ENCODE peak calls at places on chromosomes 11 and 22, in six cellular contexts. O, P, H, I, U and G are unnamed samples.

GRCh38 chr11:120880791-120881190 is 143.1 kb upstream of the TBCEL start:
- DNase-seq in U (no peak), I (no peak), O (no peak), H (no peak), P (no peak), G (no peak)

GRCh38 chr11:67118059-67118766 is 850 bp upstream of the KDM2A start:
- DNase-seq in O (peak), P (no peak), I (no peak), U (peak), H (peak), G (peak)

GRCh38 chr11:33777906-33778305 is 3.6 kb upstream of the FBXO3 start:
- DNase-seq in O (no peak), I (no peak), U (no peak), H (no peak), P (no peak), G (no peak)

GRCh38 chr11:68146010-68146540 is 24.9 kb upstream of the CHKA start:
- DNase-seq in P (no peak), H (peak), O (peak), U (peak), I (no peak), G (peak)

GRCh38 chr11:88623536-88623935 is 286.0 kb upstream of the CTSC start:
- DNase-seq in I (no peak), P (peak), H (no peak), O (no peak), U (no peak), G (no peak)

GRCh38 chr11:4480577-4481539 is 1.6 kb upstream of the OR52K1 start:
- DNase-seq in I (no peak), U (no peak), O (no peak), H (no peak), P (no peak), G (no peak)

GRCh38 chr11:114166389-114166788 is 106.9 kb downstream of the ZBTB16 start:
- DNase-seq in O (no peak), H (no peak), I (no peak), P (no peak), U (no peak), G (no peak)

GRCh38 chr11:116605543-116605942 is 167.2 kb downstream of the BUD13 start:
- DNase-seq in O (no peak), H (no peak), I (peak), U (no peak), P (peak), G (no peak)

GRCh38 chr11:5488385-5488784 is at the start of gene OR52D1:
- DNase-seq in U (no peak), P (no peak), O (no peak), I (no peak), H (no peak), G (no peak)

GRCh38 chr11:19161651-19162050 is 40.1 kb downstream of the CSRP3 start:
- DNase-seq in H (no peak), O (no peak), I (no peak), U (no peak), P (no peak), G (no peak)

GRCh38 chr11:57379732-57380131 is 1.2 kb downstream of the PRG3 start:
- DNase-seq in H (no peak), P (peak), O (no peak), I (no peak), U (no peak), G (no peak)

GRCh38 chr11:57131080-57131790 is 50.5 kb upstream of the LRRC55 start:
- DNase-seq in H (peak), O (peak), U (peak), I (no peak), P (peak), G (peak)

GRCh38 chr11:70054020-70054419 is 24.1 kb upstream of the ANO1 start:
- DNase-seq in I (no peak), P (no peak), O (no peak), U (no peak), H (no peak), G (no peak)

GRCh38 chr11:2481253-2481652 is 36.4 kb downstream of the KCNQ1 start:
- DNase-seq in O (no peak), H (no peak), P (no peak), U (no peak), I (no peak), G (no peak)

GRCh38 chr11:12249590-12250260 is 127.6 kb upstream of the PARVA start:
- DNase-seq in H (no peak), P (peak), O (peak), U (peak), I (no peak), G (no peak)

GRCh38 chr11:45180888-45181594 is 34.6 kb downstream of the PRDM11 start:
- DNase-seq in I (peak), P (peak), U (peak), O (peak), H (peak), G (peak)

GRCh38 chr11:21552910-21553309 is 640.0 kb upstream of the ANO5 start:
- DNase-seq in I (peak), H (no peak), P (no peak), O (no peak), U (no peak), G (no peak)

GRCh38 chr11:68840661-68841653 is 759 bp downstream of the CPT1A start:
- DNase-seq in I (no peak), U (peak), P (peak), O (peak), H (peak), G (peak)

GRCh38 chr22:24178502-24179440 is 2.5 kb upstream of the SUSD2 start:
- DNase-seq in O (no peak), U (no peak), P (peak), I (no peak), H (no peak), G (no peak)

GRCh38 chr11:75924966-75925784 is 110.2 kb downstream of the UVRAG start:
- DNase-seq in H (no peak), I (no peak), O (no peak), P (peak), U (no peak), G (peak)

GRCh38 chr11:11082651-11083050 is 224.8 kb upstream of the ZBED5 start:
- DNase-seq in I (no peak), H (no peak), O (no peak), U (no peak), P (no peak), G (no peak)

GRCh38 chr11:59206635-59207034 is 6.1 kb downstream of the MPEG1 start:
- DNase-seq in U (no peak), P (peak), O (peak), H (no peak), I (no peak), G (no peak)

GRCh38 chr11:8382436-8383053 is 118.9 kb upstream of the LMO1 start:
- DNase-seq in H (no peak), U (no peak), O (no peak), I (peak), P (peak), G (no peak)

GRCh38 chr11:60957188-60957587 is 5.2 kb upstream of the SLC15A3 start:
- DNase-seq in I (no peak), O (no peak), U (no peak), P (peak), H (no peak), G (no peak)

GRCh38 chr11:104198576-104198975 is 34.6 kb upstream of the PDGFD start:
- DNase-seq in O (no peak), I (no peak), P (peak), H (no peak), U (no peak), G (no peak)

GRCh38 chr11:19071255-19071654 is 10.7 kb upstream of the MRGPRX2 start:
- DNase-seq in H (peak), O (peak), U (peak), I (no peak), P (peak), G (peak)

GRCh38 chr11:114366331-114367243 is 33.7 kb downstream of the C11orf71 start:
- DNase-seq in P (peak), H (no peak), I (peak), U (no peak), O (no peak), G (no peak)

GRCh38 chr11:65554057-65554818 is 3.9 kb downstream of the LTBP3 start:
- DNase-seq in U (no peak), I (no peak), P (no peak), H (no peak), O (no peak), G (no peak)

GRCh38 chr22:17131686-17132085 is 10.5 kb upstream of the TMEM121B start:
- DNase-seq in H (no peak), O (no peak), I (no peak), P (no peak), U (no peak), G (no peak)

GRCh38 chr22:38030311-38031133 is 26.7 kb upstream of the PICK1 start:
- DNase-seq in P (no peak), O (no peak), I (no peak), H (no peak), U (no peak), G (no peak)

GRCh38 chr11:57974132-57974531 is 49.5 kb upstream of the OR9Q1 start:
- DNase-seq in H (no peak), P (no peak), U (no peak), O (no peak), I (no peak), G (no peak)

GRCh38 chr11:91792779-91793262 is 431.8 kb upstream of the FAT3 start:
- DNase-seq in P (no peak), I (no peak), U (no peak), H (no peak), O (no peak), G (no peak)
- H3K4me3 ChIP-seq in P (no peak), I (no peak), U (no peak), H (no peak), O (no peak), G (no peak)

DNA sequence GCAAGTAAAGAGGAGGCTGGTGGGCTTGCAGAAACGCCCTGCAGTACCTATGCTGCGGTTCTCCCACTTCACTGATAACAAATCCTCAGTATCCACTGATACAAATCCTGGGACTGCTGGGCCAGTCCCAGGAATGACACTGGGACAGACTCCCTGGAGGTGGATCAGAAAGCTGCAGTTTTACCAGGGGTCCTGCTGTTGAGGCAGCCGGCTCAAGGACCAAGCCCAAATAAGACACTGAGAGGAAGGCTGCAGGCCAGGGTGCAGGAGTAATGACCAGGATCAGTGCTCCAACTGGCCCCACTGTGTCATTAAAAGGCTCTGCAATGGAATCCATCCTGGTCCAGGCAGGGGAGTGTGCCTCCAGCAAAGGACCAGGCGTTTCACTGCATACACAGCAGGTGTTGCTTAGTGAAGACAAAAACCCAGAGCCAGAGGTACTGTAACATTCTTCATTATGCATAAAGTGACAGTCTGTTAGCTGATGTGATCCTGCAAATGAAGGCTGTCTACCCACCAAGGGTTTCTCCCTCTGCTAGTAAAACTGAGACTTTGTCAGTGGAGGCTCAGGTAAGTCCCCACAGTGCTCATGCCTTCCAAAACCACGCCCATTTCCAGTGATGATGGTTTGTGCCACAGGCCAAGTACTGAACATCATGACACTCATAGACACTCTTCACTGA is 1.4 kb upstream of the C22orf39 start:
- DNase-seq in P (no peak), O (no peak), H (no peak), U (peak), I (no peak), G (no peak)
- H3K4me3 ChIP-seq in P (no peak), O (peak), H (no peak), U (no peak), I (peak), G (peak)

DNA sequence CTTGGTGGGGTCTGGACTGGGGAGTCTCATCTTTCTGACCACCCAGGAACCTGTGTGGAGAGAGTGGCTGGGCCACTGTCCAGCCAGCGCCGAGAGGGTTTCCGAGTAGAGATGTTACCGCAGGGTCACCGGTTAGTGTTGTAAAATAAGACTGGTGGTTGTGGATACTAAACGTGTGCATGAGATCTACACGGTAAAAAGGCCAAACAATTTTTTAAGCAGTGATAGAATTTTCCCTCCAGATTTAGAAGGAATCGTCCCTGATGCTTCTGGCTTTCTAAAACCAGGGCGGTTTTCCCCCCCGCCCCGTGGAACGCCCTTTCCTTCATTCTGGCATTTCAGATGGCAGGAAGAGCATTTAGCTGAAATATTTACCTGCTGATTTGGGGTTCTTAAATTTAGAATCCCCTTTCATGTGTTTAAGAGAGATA is 72.6 kb upstream of the PPARA start:
- DNase-seq in H (peak), I (no peak), O (no peak), P (no peak), U (peak), G (peak)
- H3K4me3 ChIP-seq in H (peak), I (no peak), O (peak), P (peak), U (no peak), G (peak)

GRCh38 chr11:79100093-79100704 is 340.6 kb downstream of the TENM4 start:
- DNase-seq in I (no peak), H (no peak), P (peak), U (peak), O (peak), G (no peak)
- H3K4me3 ChIP-seq in I (no peak), H (no peak), P (no peak), U (no peak), O (no peak), G (no peak)